ENCODE peak calls at places on chromosomes 13 and 19, in five cellular contexts. K is GM12878, J is A549, C is IMR-90, L is HepG2. H is an unnamed sample.

GRCh38 chr13:95254341-95254740 is 46.9 kb downstream of the ABCC4 start:
- DNase-seq in K (no peak), J (peak; percentile 34), C (peak; percentile 39), L (no peak), H (no peak)

GRCh38 chr19:18772620-18773587 is 18.2 kb downstream of the COMP start:
- DNase-seq in K (no peak), J (no peak), C (no peak), L (no peak), H (no peak)

GRCh38 chr19:42693760-42694350 is 46.4 kb downstream of the PSG3 start:
- DNase-seq in K (no peak), J (peak; percentile 85), C (peak; percentile 46), L (peak; percentile 49), H (peak; percentile 63)

GRCh38 chr13:48775285-48775684 is 121.6 kb downstream of the CYSLTR2 start:
- DNase-seq in K (no peak), J (no peak), C (peak; percentile 65), L (no peak), H (no peak)

GRCh38 chr13:102260256-102260655 is 141.6 kb downstream of the FGF14 start:
- DNase-seq in K (no peak), J (no peak), C (no peak), L (no peak), H (no peak)

GRCh38 chr19:29216021-29216420 is 3.1 kb upstream of the UQCRFS1 start:
- DNase-seq in K (no peak), J (no peak), C (no peak), L (no peak), H (no peak)

GRCh38 chr13:108033800-108034707 is 181.3 kb downstream of the LIG4 start:
- DNase-seq in K (no peak), J (peak; percentile 1), C (no peak), L (peak; percentile 18), H (no peak)

GRCh38 chr13:44312898-44313551 is 60.6 kb upstream of the SERP2 start:
- DNase-seq in K (no peak), J (peak; percentile 67), C (peak; percentile 95), L (peak; percentile 14), H (no peak)

GRCh38 chr19:56111601-56112312 is 9.3 kb downstream of the ZNF787 start:
- DNase-seq in K (no peak), J (no peak), C (no peak), L (peak; percentile 45), H (no peak)

GRCh38 chr13:113466321-113466836 is 13.1 kb upstream of the ADPRHL1 start:
- DNase-seq in K (no peak), J (no peak), C (peak; percentile 14), L (no peak), H (no peak)

GRCh38 chr13:43285891-43286602 is 262.7 kb downstream of the DNAJC15 start:
- DNase-seq in K (no peak), J (no peak), C (peak; percentile 68), L (no peak), H (no peak)

GRCh38 chr13:44843403-44843802 is 145.9 kb downstream of the NUFIP1 start:
- DNase-seq in K (no peak), J (no peak), C (peak; percentile 34), L (no peak), H (no peak)

GRCh38 chr13:43196171-43196611 is 172.8 kb downstream of the DNAJC15 start:
- DNase-seq in K (no peak), J (no peak), C (peak; percentile 8), L (no peak), H (no peak)

GRCh38 chr13:32932376-32932775 is 83.8 kb upstream of the KL start:
- DNase-seq in K (no peak), J (no peak), C (no peak), L (no peak), H (no peak)

GRCh38 chr19:2253106-2254051 is 2.8 kb downstream of the JSRP1 start:
- DNase-seq in K (no peak), J (no peak), C (no peak), L (peak; percentile 45), H (peak; percentile 72)

GRCh38 chr13:45331123-45331619 is 9.8 kb downstream of the TPT1 start:
- DNase-seq in K (no peak), J (no peak), C (no peak), L (no peak), H (no peak)

DNA sequence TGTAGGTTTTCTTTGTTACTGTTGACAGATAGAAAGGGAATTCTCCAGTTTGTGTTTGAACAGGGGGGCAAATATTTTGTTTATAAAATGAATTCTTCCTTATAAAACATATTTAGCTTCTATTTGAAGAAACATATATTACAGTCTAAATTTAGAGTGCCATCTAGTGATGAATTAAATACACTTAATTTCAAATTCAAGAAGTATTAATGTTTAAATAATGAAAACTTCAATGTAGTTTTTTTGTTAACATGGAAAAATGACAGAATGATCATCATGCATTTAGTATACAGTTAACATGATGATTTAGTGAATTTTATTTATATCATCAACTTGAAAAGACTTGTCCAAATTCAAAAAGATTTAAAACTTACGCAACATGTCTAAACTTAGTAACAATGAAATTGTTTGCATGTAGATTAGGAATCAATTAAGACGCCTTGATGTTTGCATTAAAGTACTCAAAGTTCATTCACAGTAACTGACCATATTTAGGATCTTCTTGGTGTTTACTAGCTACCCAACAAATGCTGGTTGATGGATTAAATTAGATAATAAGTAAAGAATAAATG is 765.9 kb upstream of the SLITRK1 start:
- DNase-seq in K (no peak), J (no peak), C (no peak), L (no peak), H (no peak)
- TF ChIP-seq CTCF in K (no peak), J (peak; percentile 18), C (peak; percentile 25), L (no peak), H (no peak)

DNA sequence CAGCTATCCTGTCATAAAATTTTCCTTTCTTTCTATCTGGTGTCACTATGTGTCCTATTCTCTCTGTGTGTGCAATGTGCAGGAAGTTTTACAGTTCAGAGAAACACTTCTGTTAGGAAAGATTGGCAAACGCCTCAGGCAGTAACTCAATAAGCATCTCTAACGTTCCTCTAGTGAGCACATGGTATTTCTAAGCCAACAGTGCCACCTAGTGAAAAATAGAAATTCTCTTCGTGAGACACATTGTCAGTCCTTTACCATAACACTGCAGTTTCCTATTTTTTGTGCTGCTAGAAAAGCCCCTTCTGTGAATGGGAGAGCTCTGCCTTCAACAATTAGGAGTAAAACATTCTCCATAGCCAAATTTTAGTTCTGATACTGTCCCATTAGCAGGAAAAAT is 50.7 kb downstream of the ZNF723 start:
- DNase-seq in K (no peak), J (peak; percentile 40), C (peak; percentile 13), L (peak; percentile 15), H (no peak)
- TF ChIP-seq USF2 in K (no peak), J (no peak), C (no peak), L (no peak), H (no peak)

GRCh38 chr19:45717131-45717982 is 13.3 kb downstream of the FBXO46 start:
- DNase-seq in K (peak; percentile 99), J (peak; percentile 100), C (peak; percentile 97), L (peak; percentile 99), H (peak; percentile 99)
- TF ChIP-seq CTCF in K (peak; percentile 31), J (no peak), C (peak; percentile 29), L (peak; percentile 37), H (no peak)

GRCh38 chr19:34186205-34186604 is 13.9 kb downstream of the LSM14A start:
- DNase-seq in K (no peak), J (no peak), C (no peak), L (no peak), H (no peak)

GRCh38 chr19:34182125-34182524 is 9.8 kb downstream of the LSM14A start:
- DNase-seq in K (no peak), J (no peak), C (no peak), L (no peak), H (no peak)

GRCh38 chr19:34188388-34188787 is 16.1 kb downstream of the LSM14A start:
- DNase-seq in K (no peak), J (no peak), C (no peak), L (no peak), H (no peak)

GRCh38 chr19:34187011-34187410 is 14.7 kb downstream of the LSM14A start:
- DNase-seq in K (no peak), J (no peak), C (no peak), L (no peak), H (no peak)

DNA sequence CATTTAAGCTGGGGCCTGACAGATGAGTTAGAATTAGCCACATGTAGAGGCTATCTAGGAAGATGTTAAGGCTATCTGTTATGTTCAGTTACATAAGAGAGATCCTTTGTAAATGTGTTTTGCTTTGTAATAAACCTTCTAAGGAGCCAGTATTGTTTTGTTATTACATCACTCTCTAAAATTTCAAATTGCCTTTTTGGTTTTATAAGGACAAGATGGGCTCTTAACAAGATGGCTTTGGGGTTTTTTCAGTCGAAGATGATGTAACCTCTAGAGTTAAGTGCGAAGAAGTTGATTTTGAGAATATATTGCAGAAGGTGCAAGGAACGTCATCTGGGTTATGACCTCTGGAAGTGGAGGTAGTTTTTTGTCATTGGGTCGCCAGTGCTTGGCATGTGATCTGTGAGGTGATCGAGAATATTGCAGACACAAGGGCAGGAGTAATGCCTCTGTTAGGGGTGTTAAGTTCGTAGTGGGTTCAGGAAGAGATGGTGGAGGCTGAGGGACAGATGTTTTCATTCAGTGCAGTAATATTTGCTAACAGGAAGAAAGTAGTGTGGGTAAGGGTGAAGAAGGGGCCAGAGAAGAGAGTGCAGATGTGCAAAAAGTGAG is 12.7 kb downstream of the LSM14A start:
- DNase-seq in K (no peak), J (no peak), C (no peak), L (no peak), H (no peak)
- TF ChIP-seq USF2 in K (no peak), J (no peak), C (no peak), L (no peak), H (no peak)

GRCh38 chr13:110351636-110352420 is 44.7 kb downstream of the COL4A2 start:
- DNase-seq in K (no peak), J (no peak), C (no peak), L (no peak), H (no peak)

GRCh38 chr13:110353339-110353977 is 46.4 kb downstream of the COL4A2 start:
- DNase-seq in K (no peak), J (no peak), C (no peak), L (no peak), H (no peak)

GRCh38 chr13:110354209-110354627 is 47.1 kb downstream of the COL4A2 start:
- DNase-seq in K (no peak), J (no peak), C (peak; percentile 68), L (no peak), H (no peak)

GRCh38 chr13:110354715-110355473 is 47.8 kb downstream of the COL4A2 start:
- DNase-seq in K (no peak), J (no peak), C (no peak), L (no peak), H (no peak)

GRCh38 chr13:110352735-110353134 is 45.7 kb downstream of the COL4A2 start:
- DNase-seq in K (no peak), J (no peak), C (no peak), L (no peak), H (peak; percentile 83)
- TF ChIP-seq CTCF in K (peak; percentile 27), J (no peak), C (peak; percentile 17), L (peak; percentile 10), H (peak; percentile 65)

DNA sequence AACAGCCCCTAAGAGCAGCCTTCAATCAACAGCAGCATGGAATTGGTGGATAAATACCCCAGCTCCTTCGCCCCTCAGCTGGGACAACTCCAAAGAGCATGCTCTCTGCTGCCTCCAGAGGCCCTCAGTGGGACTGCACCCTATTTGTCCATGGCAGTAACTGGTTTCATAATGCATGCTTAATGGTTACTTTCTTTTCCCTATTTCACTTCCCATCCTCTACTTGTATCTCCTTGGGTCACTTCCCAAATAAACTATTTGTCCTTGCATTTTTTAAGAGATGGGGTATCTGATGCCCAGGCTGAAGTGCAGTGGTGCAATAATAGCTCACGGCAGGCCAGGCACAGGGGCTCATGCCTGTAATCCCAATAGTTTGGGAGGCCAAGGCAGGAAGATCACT is 13.5 kb upstream of the TPM4 start:
- DNase-seq in K (no peak), J (no peak), C (no peak), L (no peak), H (peak; percentile 84)
- TF ChIP-seq USF2 in K (no peak), J (no peak), C (no peak), L (no peak), H (no peak)

H was measured in WTC11.